ENCODE peak calls at places on chromosomes 2 and 18, in eight cellular contexts. One of them, this sample, is unnamed.

GRCh38 chr2:8761529-8762164 is 75.8 kb downstream of the KIDINS220 start:
- DNase-seq in activated CD8-positive, alpha-beta T cell treated with anti-CD3 and anti-CD28 coated beads for 36 hours: no peak
- DNase-seq in brain microvascular endothelial cell: peak
- DNase-seq in lower leg skin: no peak
- DNase-seq in left ventricle myocardium inferior: no peak
- DNase-seq in AG10803: peak
- DNase-seq in upper lobe of right lung: no peak
- DNase-seq in fibroblast of villous mesenchyme: peak
- DNase-seq in this sample: peak

GRCh38 chr2:84247532-84247931 is 211.5 kb downstream of the SUCLG1 start:
- DNase-seq in activated CD8-positive, alpha-beta T cell treated with anti-CD3 and anti-CD28 coated beads for 36 hours: no peak
- DNase-seq in brain microvascular endothelial cell: no peak
- DNase-seq in lower leg skin: no peak
- DNase-seq in left ventricle myocardium inferior: no peak
- DNase-seq in AG10803: no peak
- DNase-seq in upper lobe of right lung: no peak
- DNase-seq in fibroblast of villous mesenchyme: no peak
- DNase-seq in this sample: no peak

GRCh38 chr2:73987109-73987947 is 2.6 kb downstream of the TET3 start:
- DNase-seq in activated CD8-positive, alpha-beta T cell treated with anti-CD3 and anti-CD28 coated beads for 36 hours: peak
- DNase-seq in brain microvascular endothelial cell: no peak
- DNase-seq in lower leg skin: no peak
- DNase-seq in left ventricle myocardium inferior: peak
- DNase-seq in AG10803: no peak
- DNase-seq in upper lobe of right lung: peak
- DNase-seq in fibroblast of villous mesenchyme: peak
- DNase-seq in this sample: peak

GRCh38 chr2:20962939-20963543 is 80.8 kb downstream of the APOB start:
- DNase-seq in activated CD8-positive, alpha-beta T cell treated with anti-CD3 and anti-CD28 coated beads for 36 hours: peak
- DNase-seq in brain microvascular endothelial cell: peak
- DNase-seq in lower leg skin: peak
- DNase-seq in left ventricle myocardium inferior: peak
- DNase-seq in AG10803: peak
- DNase-seq in upper lobe of right lung: peak
- DNase-seq in fibroblast of villous mesenchyme: peak
- DNase-seq in this sample: peak

GRCh38 chr2:23595601-23596251 is 210.7 kb downstream of the KLHL29 start:
- DNase-seq in activated CD8-positive, alpha-beta T cell treated with anti-CD3 and anti-CD28 coated beads for 36 hours: no peak
- DNase-seq in brain microvascular endothelial cell: peak
- DNase-seq in lower leg skin: no peak
- DNase-seq in left ventricle myocardium inferior: no peak
- DNase-seq in AG10803: peak
- DNase-seq in upper lobe of right lung: no peak
- DNase-seq in fibroblast of villous mesenchyme: no peak
- DNase-seq in this sample: no peak

GRCh38 chr2:157928372-157928771 is 52.2 kb upstream of the ACVR1 start:
- DNase-seq in activated CD8-positive, alpha-beta T cell treated with anti-CD3 and anti-CD28 coated beads for 36 hours: no peak
- DNase-seq in brain microvascular endothelial cell: no peak
- DNase-seq in lower leg skin: no peak
- DNase-seq in left ventricle myocardium inferior: no peak
- DNase-seq in AG10803: no peak
- DNase-seq in upper lobe of right lung: no peak
- DNase-seq in fibroblast of villous mesenchyme: no peak
- DNase-seq in this sample: no peak

GRCh38 chr2:99101697-99102096 is 39.8 kb upstream of the C2orf15 start:
- DNase-seq in activated CD8-positive, alpha-beta T cell treated with anti-CD3 and anti-CD28 coated beads for 36 hours: no peak
- DNase-seq in brain microvascular endothelial cell: no peak
- DNase-seq in lower leg skin: no peak
- DNase-seq in left ventricle myocardium inferior: no peak
- DNase-seq in AG10803: peak
- DNase-seq in upper lobe of right lung: no peak
- DNase-seq in fibroblast of villous mesenchyme: peak
- DNase-seq in this sample: no peak

GRCh38 chr2:50118951-50119702 is 912.8 kb downstream of the NRXN1 start:
- DNase-seq in activated CD8-positive, alpha-beta T cell treated with anti-CD3 and anti-CD28 coated beads for 36 hours: no peak
- DNase-seq in brain microvascular endothelial cell: no peak
- DNase-seq in lower leg skin: no peak
- DNase-seq in left ventricle myocardium inferior: no peak
- DNase-seq in AG10803: no peak
- DNase-seq in upper lobe of right lung: no peak
- DNase-seq in fibroblast of villous mesenchyme: no peak
- DNase-seq in this sample: no peak

GRCh38 chr2:88669371-88670214 is 21.9 kb upstream of the RPIA start:
- DNase-seq in activated CD8-positive, alpha-beta T cell treated with anti-CD3 and anti-CD28 coated beads for 36 hours: peak
- DNase-seq in brain microvascular endothelial cell: peak
- DNase-seq in lower leg skin: no peak
- DNase-seq in left ventricle myocardium inferior: no peak
- DNase-seq in AG10803: peak
- DNase-seq in upper lobe of right lung: no peak
- DNase-seq in fibroblast of villous mesenchyme: peak
- DNase-seq in this sample: peak

GRCh38 chr2:222859786-222860726 is 780 bp upstream of the ACSL3 start:
- DNase-seq in activated CD8-positive, alpha-beta T cell treated with anti-CD3 and anti-CD28 coated beads for 36 hours: no peak
- DNase-seq in brain microvascular endothelial cell: no peak
- DNase-seq in lower leg skin: peak
- DNase-seq in left ventricle myocardium inferior: peak
- DNase-seq in AG10803: peak
- DNase-seq in upper lobe of right lung: peak
- DNase-seq in fibroblast of villous mesenchyme: peak
- DNase-seq in this sample: no peak

GRCh38 chr2:74041182-74041581 is 56.5 kb downstream of the TET3 start:
- DNase-seq in activated CD8-positive, alpha-beta T cell treated with anti-CD3 and anti-CD28 coated beads for 36 hours: no peak
- DNase-seq in brain microvascular endothelial cell: no peak
- DNase-seq in lower leg skin: no peak
- DNase-seq in left ventricle myocardium inferior: no peak
- DNase-seq in AG10803: no peak
- DNase-seq in upper lobe of right lung: no peak
- DNase-seq in fibroblast of villous mesenchyme: no peak
- DNase-seq in this sample: no peak

GRCh38 chr2:120879401-120880295 is 144.0 kb downstream of the GLI2 start:
- DNase-seq in activated CD8-positive, alpha-beta T cell treated with anti-CD3 and anti-CD28 coated beads for 36 hours: no peak
- DNase-seq in brain microvascular endothelial cell: no peak
- DNase-seq in lower leg skin: no peak
- DNase-seq in left ventricle myocardium inferior: no peak
- DNase-seq in AG10803: peak
- DNase-seq in upper lobe of right lung: no peak
- DNase-seq in fibroblast of villous mesenchyme: peak
- DNase-seq in this sample: no peak

GRCh38 chr2:105869318-105869717 is 124.6 kb downstream of the NCK2 start:
- DNase-seq in activated CD8-positive, alpha-beta T cell treated with anti-CD3 and anti-CD28 coated beads for 36 hours: no peak
- DNase-seq in brain microvascular endothelial cell: no peak
- DNase-seq in lower leg skin: peak
- DNase-seq in left ventricle myocardium inferior: no peak
- DNase-seq in AG10803: no peak
- DNase-seq in upper lobe of right lung: no peak
- DNase-seq in fibroblast of villous mesenchyme: no peak
- DNase-seq in this sample: no peak

GRCh38 chr2:188024811-188025210 is 266.9 kb upstream of the GULP1 start:
- DNase-seq in activated CD8-positive, alpha-beta T cell treated with anti-CD3 and anti-CD28 coated beads for 36 hours: no peak
- DNase-seq in brain microvascular endothelial cell: no peak
- DNase-seq in lower leg skin: no peak
- DNase-seq in left ventricle myocardium inferior: no peak
- DNase-seq in AG10803: peak
- DNase-seq in upper lobe of right lung: no peak
- DNase-seq in fibroblast of villous mesenchyme: peak
- DNase-seq in this sample: no peak

GRCh38 chr2:240721596-240722180 is 30.0 kb downstream of the AQP12A start:
- DNase-seq in activated CD8-positive, alpha-beta T cell treated with anti-CD3 and anti-CD28 coated beads for 36 hours: no peak
- DNase-seq in brain microvascular endothelial cell: no peak
- DNase-seq in lower leg skin: no peak
- DNase-seq in left ventricle myocardium inferior: no peak
- DNase-seq in AG10803: no peak
- DNase-seq in upper lobe of right lung: no peak
- DNase-seq in fibroblast of villous mesenchyme: no peak
- DNase-seq in this sample: no peak

GRCh38 chr2:240723851-240724250 is 32.2 kb downstream of the AQP12A start:
- DNase-seq in activated CD8-positive, alpha-beta T cell treated with anti-CD3 and anti-CD28 coated beads for 36 hours: no peak
- DNase-seq in brain microvascular endothelial cell: no peak
- DNase-seq in lower leg skin: no peak
- DNase-seq in left ventricle myocardium inferior: no peak
- DNase-seq in AG10803: no peak
- DNase-seq in upper lobe of right lung: no peak
- DNase-seq in fibroblast of villous mesenchyme: no peak
- DNase-seq in this sample: no peak

GRCh38 chr2:240722376-240722775 is 30.7 kb downstream of the AQP12A start:
- DNase-seq in activated CD8-positive, alpha-beta T cell treated with anti-CD3 and anti-CD28 coated beads for 36 hours: no peak
- DNase-seq in brain microvascular endothelial cell: no peak
- DNase-seq in lower leg skin: no peak
- DNase-seq in left ventricle myocardium inferior: no peak
- DNase-seq in AG10803: no peak
- DNase-seq in upper lobe of right lung: no peak
- DNase-seq in fibroblast of villous mesenchyme: no peak
- DNase-seq in this sample: no peak

GRCh38 chr2:240724431-240724830 is 32.8 kb downstream of the AQP12A start:
- DNase-seq in activated CD8-positive, alpha-beta T cell treated with anti-CD3 and anti-CD28 coated beads for 36 hours: no peak
- DNase-seq in brain microvascular endothelial cell: no peak
- DNase-seq in lower leg skin: no peak
- DNase-seq in left ventricle myocardium inferior: no peak
- DNase-seq in AG10803: no peak
- DNase-seq in upper lobe of right lung: no peak
- DNase-seq in fibroblast of villous mesenchyme: no peak
- DNase-seq in this sample: no peak

GRCh38 chr2:240722796-240723735 is 31.4 kb downstream of the AQP12A start:
- DNase-seq in activated CD8-positive, alpha-beta T cell treated with anti-CD3 and anti-CD28 coated beads for 36 hours: no peak
- DNase-seq in brain microvascular endothelial cell: no peak
- DNase-seq in lower leg skin: no peak
- DNase-seq in left ventricle myocardium inferior: no peak
- DNase-seq in AG10803: no peak
- DNase-seq in upper lobe of right lung: no peak
- DNase-seq in fibroblast of villous mesenchyme: no peak
- DNase-seq in this sample: no peak
- TF ChIP-seq CTCF in activated CD8-positive, alpha-beta T cell treated with anti-CD3 and anti-CD28 coated beads for 36 hours: no peak
- TF ChIP-seq CTCF in brain microvascular endothelial cell: peak
- TF ChIP-seq CTCF in lower leg skin: no peak
- TF ChIP-seq CTCF in left ventricle myocardium inferior: no peak
- TF ChIP-seq CTCF in AG10803: no peak
- TF ChIP-seq CTCF in upper lobe of right lung: no peak
- TF ChIP-seq CTCF in fibroblast of villous mesenchyme: no peak
- TF ChIP-seq CTCF in this sample: no peak

DNA sequence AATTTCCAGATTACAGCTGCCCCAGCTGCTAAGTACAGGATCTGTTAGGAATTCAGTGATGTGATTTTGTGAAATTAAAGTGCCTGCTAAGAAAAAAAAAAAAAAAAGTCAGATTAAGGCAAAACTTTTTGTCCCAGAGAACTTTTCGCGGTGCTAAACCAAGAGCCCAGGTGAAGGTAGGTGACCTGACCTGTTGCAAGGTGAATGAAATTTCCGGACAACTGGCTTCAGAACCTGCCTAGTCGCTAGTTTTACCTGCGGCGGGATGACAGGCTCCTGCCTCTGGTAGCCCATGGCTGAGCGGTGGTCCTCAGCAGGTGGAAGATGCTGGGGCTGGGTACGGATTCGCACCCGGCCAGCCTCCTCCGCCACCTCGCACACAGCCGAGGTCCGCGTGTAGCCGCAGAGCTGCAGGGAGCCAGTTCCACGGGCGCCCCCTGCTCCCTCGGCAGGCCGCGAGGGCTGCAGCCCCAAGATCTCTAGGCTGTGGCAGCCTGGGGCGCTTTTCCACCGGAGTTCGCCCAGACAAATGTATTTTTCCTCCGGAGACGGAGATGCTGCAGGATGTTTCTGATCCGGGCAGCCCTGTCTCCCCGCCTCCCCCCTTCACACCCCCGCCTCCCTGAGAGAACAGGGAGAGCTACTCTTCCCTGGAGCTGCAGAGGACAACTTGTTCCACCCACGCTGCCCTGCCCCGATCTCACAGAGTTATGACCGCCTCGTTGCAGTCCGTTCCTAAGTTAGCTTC is at the start of gene SLC38A11:
- DNase-seq in activated CD8-positive, alpha-beta T cell treated with anti-CD3 and anti-CD28 coated beads for 36 hours: no peak
- DNase-seq in brain microvascular endothelial cell: peak
- DNase-seq in lower leg skin: peak
- DNase-seq in left ventricle myocardium inferior: peak
- DNase-seq in AG10803: peak
- DNase-seq in upper lobe of right lung: peak
- DNase-seq in fibroblast of villous mesenchyme: no peak
- DNase-seq in this sample: no peak
- TF ChIP-seq CTCF in activated CD8-positive, alpha-beta T cell treated with anti-CD3 and anti-CD28 coated beads for 36 hours: no peak
- TF ChIP-seq CTCF in brain microvascular endothelial cell: peak
- TF ChIP-seq CTCF in lower leg skin: no peak
- TF ChIP-seq CTCF in left ventricle myocardium inferior: peak
- TF ChIP-seq CTCF in AG10803: peak
- TF ChIP-seq CTCF in upper lobe of right lung: no peak
- TF ChIP-seq CTCF in fibroblast of villous mesenchyme: peak
- TF ChIP-seq CTCF in this sample: no peak

GRCh38 chr18:68665623-68666022 is 49.3 kb downstream of the TMX3 start:
- DNase-seq in activated CD8-positive, alpha-beta T cell treated with anti-CD3 and anti-CD28 coated beads for 36 hours: no peak
- DNase-seq in brain microvascular endothelial cell: no peak
- DNase-seq in lower leg skin: no peak
- DNase-seq in left ventricle myocardium inferior: no peak
- DNase-seq in AG10803: no peak
- DNase-seq in upper lobe of right lung: no peak
- DNase-seq in fibroblast of villous mesenchyme: no peak
- DNase-seq in this sample: no peak

GRCh38 chr18:68667121-68667520 is 47.8 kb downstream of the TMX3 start:
- DNase-seq in activated CD8-positive, alpha-beta T cell treated with anti-CD3 and anti-CD28 coated beads for 36 hours: no peak
- DNase-seq in brain microvascular endothelial cell: no peak
- DNase-seq in lower leg skin: no peak
- DNase-seq in left ventricle myocardium inferior: no peak
- DNase-seq in AG10803: peak
- DNase-seq in upper lobe of right lung: no peak
- DNase-seq in fibroblast of villous mesenchyme: peak
- DNase-seq in this sample: no peak

GRCh38 chr18:68660355-68661183 is 54.3 kb downstream of the TMX3 start:
- DNase-seq in activated CD8-positive, alpha-beta T cell treated with anti-CD3 and anti-CD28 coated beads for 36 hours: no peak
- DNase-seq in brain microvascular endothelial cell: peak
- DNase-seq in lower leg skin: no peak
- DNase-seq in left ventricle myocardium inferior: no peak
- DNase-seq in AG10803: peak
- DNase-seq in upper lobe of right lung: no peak
- DNase-seq in fibroblast of villous mesenchyme: peak
- DNase-seq in this sample: peak

GRCh38 chr18:68666316-68666715 is 48.6 kb downstream of the TMX3 start:
- DNase-seq in activated CD8-positive, alpha-beta T cell treated with anti-CD3 and anti-CD28 coated beads for 36 hours: no peak
- DNase-seq in brain microvascular endothelial cell: peak
- DNase-seq in lower leg skin: no peak
- DNase-seq in left ventricle myocardium inferior: peak
- DNase-seq in AG10803: no peak
- DNase-seq in upper lobe of right lung: no peak
- DNase-seq in fibroblast of villous mesenchyme: peak
- DNase-seq in this sample: no peak

DNA sequence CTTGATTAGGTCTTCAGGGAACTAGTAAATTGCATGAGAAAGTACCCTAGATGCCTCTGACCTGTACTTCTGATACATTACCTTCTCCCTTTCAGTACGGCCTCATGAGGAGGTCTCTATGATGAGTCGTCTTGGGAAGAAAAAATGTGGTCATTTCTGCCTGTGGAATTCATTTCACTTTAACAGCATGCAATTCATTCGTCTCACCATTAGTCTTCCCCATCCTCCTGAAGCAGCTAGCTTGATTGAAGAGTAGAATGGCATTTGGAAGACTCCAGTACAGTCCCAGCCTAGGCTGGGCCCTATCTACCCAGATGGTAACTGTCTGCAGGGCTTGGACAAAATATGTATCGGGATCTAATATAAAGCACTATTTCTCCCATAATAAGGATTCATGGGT is 52.1 kb downstream of the TMX3 start:
- DNase-seq in activated CD8-positive, alpha-beta T cell treated with anti-CD3 and anti-CD28 coated beads for 36 hours: no peak
- DNase-seq in brain microvascular endothelial cell: peak
- DNase-seq in lower leg skin: no peak
- DNase-seq in left ventricle myocardium inferior: no peak
- DNase-seq in AG10803: peak
- DNase-seq in upper lobe of right lung: no peak
- DNase-seq in fibroblast of villous mesenchyme: peak
- DNase-seq in this sample: no peak
- TF ChIP-seq CTCF in activated CD8-positive, alpha-beta T cell treated with anti-CD3 and anti-CD28 coated beads for 36 hours: no peak
- TF ChIP-seq CTCF in brain microvascular endothelial cell: peak
- TF ChIP-seq CTCF in lower leg skin: no peak
- TF ChIP-seq CTCF in left ventricle myocardium inferior: no peak
- TF ChIP-seq CTCF in AG10803: no peak
- TF ChIP-seq CTCF in upper lobe of right lung: no peak
- TF ChIP-seq CTCF in fibroblast of villous mesenchyme: peak
- TF ChIP-seq CTCF in this sample: no peak

GRCh38 chr18:40957533-40958070 is 997.4 kb upstream of the PIK3C3 start:
- DNase-seq in activated CD8-positive, alpha-beta T cell treated with anti-CD3 and anti-CD28 coated beads for 36 hours: no peak
- DNase-seq in brain microvascular endothelial cell: no peak
- DNase-seq in lower leg skin: no peak
- DNase-seq in left ventricle myocardium inferior: no peak
- DNase-seq in AG10803: no peak
- DNase-seq in upper lobe of right lung: no peak
- DNase-seq in fibroblast of villous mesenchyme: no peak
- DNase-seq in this sample: no peak
- TF ChIP-seq CTCF in activated CD8-positive, alpha-beta T cell treated with anti-CD3 and anti-CD28 coated beads for 36 hours: no peak
- TF ChIP-seq CTCF in brain microvascular endothelial cell: no peak
- TF ChIP-seq CTCF in lower leg skin: no peak
- TF ChIP-seq CTCF in left ventricle myocardium inferior: no peak
- TF ChIP-seq CTCF in AG10803: no peak
- TF ChIP-seq CTCF in upper lobe of right lung: no peak
- TF ChIP-seq CTCF in fibroblast of villous mesenchyme: no peak
- TF ChIP-seq CTCF in this sample: no peak